ENCODE peak calls at places on chromosomes 4 and X, in eight cellular contexts. One of them, this sample, is unnamed.

GRCh38 chr4:71994559-71994958 is 37.2 kb upstream of the NPFFR2 start:
- DNase-seq in MM.1S: no peak
- DNase-seq in tibial artery: no peak
- DNase-seq in upper lobe of right lung: no peak
- DNase-seq in colonic mucosa: no peak
- DNase-seq in fibroblast of pulmonary artery: no peak
- DNase-seq in right lobe of liver: no peak
- DNase-seq in BE2C: no peak
- DNase-seq in this sample: no peak

GRCh38 chrX:74277320-74277719 is 26.7 kb upstream of the ZCCHC13 start:
- DNase-seq in tibial artery: no peak
- DNase-seq in fibroblast of pulmonary artery: no peak
- DNase-seq in upper lobe of right lung: no peak
- DNase-seq in BE2C: no peak
- DNase-seq in right lobe of liver: no peak
- DNase-seq in colonic mucosa: no peak
- DNase-seq in MM.1S: no peak
- DNase-seq in this sample: no peak

GRCh38 chrX:44596277-44596676 is 53.6 kb upstream of the FUNDC1 start:
- DNase-seq in right lobe of liver: no peak
- DNase-seq in upper lobe of right lung: no peak
- DNase-seq in MM.1S: no peak
- DNase-seq in BE2C: no peak
- DNase-seq in tibial artery: no peak
- DNase-seq in colonic mucosa: no peak
- DNase-seq in fibroblast of pulmonary artery: no peak
- DNase-seq in this sample: no peak

GRCh38 chr4:56410247-56410646 is 23.0 kb upstream of the AASDH start:
- DNase-seq in MM.1S: no peak
- DNase-seq in BE2C: peak
- DNase-seq in tibial artery: no peak
- DNase-seq in upper lobe of right lung: no peak
- DNase-seq in fibroblast of pulmonary artery: peak
- DNase-seq in right lobe of liver: no peak
- DNase-seq in colonic mucosa: peak
- DNase-seq in this sample: peak

GRCh38 chrX:111444881-111445280 is 32.9 kb upstream of the DCX start:
- DNase-seq in MM.1S: peak
- DNase-seq in tibial artery: no peak
- DNase-seq in right lobe of liver: no peak
- DNase-seq in BE2C: no peak
- DNase-seq in upper lobe of right lung: no peak
- DNase-seq in colonic mucosa: no peak
- DNase-seq in fibroblast of pulmonary artery: no peak
- DNase-seq in this sample: no peak

GRCh38 chrX:13094374-13094773 is 50.0 kb upstream of the FAM9C start:
- DNase-seq in right lobe of liver: no peak
- DNase-seq in MM.1S: no peak
- DNase-seq in tibial artery: no peak
- DNase-seq in fibroblast of pulmonary artery: no peak
- DNase-seq in BE2C: no peak
- DNase-seq in colonic mucosa: no peak
- DNase-seq in upper lobe of right lung: no peak
- DNase-seq in this sample: no peak

GRCh38 chr4:85370400-85371032 is 104.4 kb upstream of the ARHGAP24 start:
- DNase-seq in MM.1S: peak
- DNase-seq in tibial artery: no peak
- DNase-seq in fibroblast of pulmonary artery: peak
- DNase-seq in right lobe of liver: no peak
- DNase-seq in colonic mucosa: peak
- DNase-seq in BE2C: peak
- DNase-seq in upper lobe of right lung: no peak
- DNase-seq in this sample: peak

GRCh38 chrX:153765138-153766079 is 1.4 kb downstream of the PLXNB3 start:
- DNase-seq in MM.1S: no peak
- DNase-seq in BE2C: peak
- DNase-seq in tibial artery: no peak
- DNase-seq in colonic mucosa: no peak
- DNase-seq in fibroblast of pulmonary artery: peak
- DNase-seq in right lobe of liver: peak
- DNase-seq in upper lobe of right lung: peak
- DNase-seq in this sample: no peak

GRCh38 chr4:73281396-73281795 is 22.8 kb upstream of the ANKRD17 start:
- DNase-seq in upper lobe of right lung: no peak
- DNase-seq in right lobe of liver: no peak
- DNase-seq in tibial artery: no peak
- DNase-seq in fibroblast of pulmonary artery: no peak
- DNase-seq in MM.1S: no peak
- DNase-seq in colonic mucosa: no peak
- DNase-seq in BE2C: no peak
- DNase-seq in this sample: no peak

GRCh38 chr4:111854494-111855087 is 290.7 kb upstream of the FAM241A start:
- DNase-seq in right lobe of liver: no peak
- DNase-seq in MM.1S: peak
- DNase-seq in upper lobe of right lung: no peak
- DNase-seq in fibroblast of pulmonary artery: peak
- DNase-seq in colonic mucosa: peak
- DNase-seq in tibial artery: no peak
- DNase-seq in BE2C: peak
- DNase-seq in this sample: peak

GRCh38 chr4:26141101-26141830 is 179.5 kb upstream of the RBPJ start:
- DNase-seq in BE2C: no peak
- DNase-seq in right lobe of liver: peak
- DNase-seq in MM.1S: no peak
- DNase-seq in fibroblast of pulmonary artery: no peak
- DNase-seq in tibial artery: no peak
- DNase-seq in colonic mucosa: no peak
- DNase-seq in upper lobe of right lung: no peak
- DNase-seq in this sample: no peak

GRCh38 chr4:145566767-145567166 is 52.4 kb upstream of the MMAA start:
- DNase-seq in right lobe of liver: no peak
- DNase-seq in upper lobe of right lung: no peak
- DNase-seq in fibroblast of pulmonary artery: no peak
- DNase-seq in colonic mucosa: no peak
- DNase-seq in MM.1S: no peak
- DNase-seq in BE2C: no peak
- DNase-seq in tibial artery: no peak
- DNase-seq in this sample: no peak

GRCh38 chrX:1009771-1010170 is 202.7 kb downstream of the CRLF2 start:
- DNase-seq in tibial artery: peak
- DNase-seq in colonic mucosa: no peak
- DNase-seq in fibroblast of pulmonary artery: no peak
- DNase-seq in right lobe of liver: no peak
- DNase-seq in BE2C: no peak
- DNase-seq in MM.1S: no peak
- DNase-seq in upper lobe of right lung: peak
- DNase-seq in this sample: no peak

GRCh38 chrX:107450823-107451509 is 1.5 kb downstream of the FRMPD3 start:
- DNase-seq in MM.1S: no peak
- DNase-seq in right lobe of liver: no peak
- DNase-seq in fibroblast of pulmonary artery: no peak
- DNase-seq in BE2C: peak
- DNase-seq in upper lobe of right lung: no peak
- DNase-seq in tibial artery: no peak
- DNase-seq in colonic mucosa: no peak
- DNase-seq in this sample: no peak

GRCh38 chrX:39613508-39613921 is 484.2 kb downstream of the BCOR start:
- DNase-seq in fibroblast of pulmonary artery: peak
- DNase-seq in tibial artery: no peak
- DNase-seq in upper lobe of right lung: no peak
- DNase-seq in colonic mucosa: peak
- DNase-seq in MM.1S: no peak
- DNase-seq in right lobe of liver: peak
- DNase-seq in BE2C: peak
- DNase-seq in this sample: no peak

GRCh38 chrX:119816300-119816699 is 24.9 kb upstream of the RPL39 start:
- DNase-seq in fibroblast of pulmonary artery: no peak
- DNase-seq in right lobe of liver: peak
- DNase-seq in upper lobe of right lung: no peak
- DNase-seq in tibial artery: no peak
- DNase-seq in BE2C: no peak
- DNase-seq in colonic mucosa: no peak
- DNase-seq in MM.1S: no peak
- DNase-seq in this sample: no peak

GRCh38 chr4:168449740-168450442 is 30.4 kb downstream of the DDX60L start:
- DNase-seq in MM.1S: no peak
- DNase-seq in fibroblast of pulmonary artery: peak
- DNase-seq in upper lobe of right lung: no peak
- DNase-seq in colonic mucosa: peak
- DNase-seq in BE2C: peak
- DNase-seq in tibial artery: no peak
- DNase-seq in right lobe of liver: no peak
- DNase-seq in this sample: peak

GRCh38 chrX:19791562-19791961 is 95.8 kb downstream of the SH3KBP1 start:
- DNase-seq in tibial artery: no peak
- DNase-seq in colonic mucosa: no peak
- DNase-seq in right lobe of liver: no peak
- DNase-seq in MM.1S: no peak
- DNase-seq in fibroblast of pulmonary artery: peak
- DNase-seq in BE2C: no peak
- DNase-seq in upper lobe of right lung: no peak
- DNase-seq in this sample: peak

GRCh38 chrX:39813631-39814246 is 284.0 kb downstream of the BCOR start:
- DNase-seq in tibial artery: peak
- DNase-seq in MM.1S: no peak
- DNase-seq in BE2C: peak
- DNase-seq in fibroblast of pulmonary artery: peak
- DNase-seq in right lobe of liver: peak
- DNase-seq in upper lobe of right lung: no peak
- DNase-seq in colonic mucosa: peak
- DNase-seq in this sample: peak

GRCh38 chr4:89784686-89785227 is 52.2 kb downstream of the SNCA start:
- DNase-seq in BE2C: no peak
- DNase-seq in right lobe of liver: no peak
- DNase-seq in fibroblast of pulmonary artery: peak
- DNase-seq in colonic mucosa: no peak
- DNase-seq in upper lobe of right lung: no peak
- DNase-seq in MM.1S: no peak
- DNase-seq in tibial artery: no peak
- DNase-seq in this sample: no peak

GRCh38 chr4:140188975-140189374 is 35.0 kb upstream of the MAML3 start:
- DNase-seq in MM.1S: no peak
- DNase-seq in colonic mucosa: no peak
- DNase-seq in upper lobe of right lung: peak
- DNase-seq in right lobe of liver: no peak
- DNase-seq in tibial artery: peak
- DNase-seq in BE2C: peak
- DNase-seq in fibroblast of pulmonary artery: peak
- DNase-seq in this sample: peak

GRCh38 chrX:110383414-110383813 is 24.8 kb downstream of the RTL9 start:
- DNase-seq in right lobe of liver: no peak
- DNase-seq in colonic mucosa: no peak
- DNase-seq in fibroblast of pulmonary artery: peak
- DNase-seq in tibial artery: no peak
- DNase-seq in upper lobe of right lung: no peak
- DNase-seq in MM.1S: no peak
- DNase-seq in BE2C: no peak
- DNase-seq in this sample: peak

GRCh38 chr4:3121110-3121509 is 46.6 kb downstream of the HTT start:
- DNase-seq in colonic mucosa: no peak
- DNase-seq in tibial artery: no peak
- DNase-seq in BE2C: no peak
- DNase-seq in fibroblast of pulmonary artery: no peak
- DNase-seq in MM.1S: no peak
- DNase-seq in upper lobe of right lung: no peak
- DNase-seq in right lobe of liver: no peak
- DNase-seq in this sample: no peak

GRCh38 chrX:109751698-109752097 is 18.6 kb upstream of the ACSL4 start:
- DNase-seq in right lobe of liver: no peak
- DNase-seq in tibial artery: no peak
- DNase-seq in upper lobe of right lung: no peak
- DNase-seq in MM.1S: no peak
- DNase-seq in BE2C: no peak
- DNase-seq in colonic mucosa: no peak
- DNase-seq in fibroblast of pulmonary artery: no peak
- DNase-seq in this sample: no peak

GRCh38 chrX:63050225-63050624 is 300.9 kb downstream of the SPIN4 start:
- DNase-seq in fibroblast of pulmonary artery: no peak
- DNase-seq in colonic mucosa: no peak
- DNase-seq in right lobe of liver: no peak
- DNase-seq in MM.1S: peak
- DNase-seq in upper lobe of right lung: no peak
- DNase-seq in tibial artery: no peak
- DNase-seq in BE2C: no peak
- DNase-seq in this sample: no peak
- TF ChIP-seq CTCF in fibroblast of pulmonary artery: no peak
- TF ChIP-seq CTCF in colonic mucosa: no peak
- TF ChIP-seq CTCF in right lobe of liver: peak
- TF ChIP-seq CTCF in MM.1S: peak
- TF ChIP-seq CTCF in upper lobe of right lung: no peak
- TF ChIP-seq CTCF in tibial artery: no peak
- TF ChIP-seq CTCF in BE2C: peak
- TF ChIP-seq CTCF in this sample: no peak

DNA sequence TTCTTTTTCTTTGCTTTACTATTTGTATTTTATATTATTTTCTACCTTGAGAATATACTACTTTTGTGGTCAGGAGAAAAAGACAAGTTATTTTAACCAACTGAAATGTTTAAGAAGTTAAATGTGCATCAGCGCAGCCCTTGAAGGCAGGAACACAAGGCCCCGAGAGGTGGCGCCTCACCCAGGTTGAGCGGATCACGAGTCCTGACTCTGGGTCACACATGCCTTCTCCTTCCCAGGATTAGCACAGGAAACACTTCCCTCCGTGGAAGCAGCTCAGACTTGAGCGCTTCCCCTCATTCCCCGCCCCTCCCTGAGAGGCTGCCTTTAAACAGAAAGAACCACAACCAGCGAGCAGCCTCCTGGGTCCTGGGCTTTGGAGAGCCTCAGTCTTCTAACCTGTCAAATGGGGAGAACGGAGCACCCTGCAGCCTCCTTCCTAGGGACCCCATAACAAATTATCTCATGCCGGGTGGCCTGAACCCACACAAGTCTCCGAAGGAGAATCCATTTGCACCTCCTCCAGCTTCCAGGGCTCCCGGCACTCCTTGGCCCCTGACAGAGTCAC is 217.6 kb downstream of the AFAP1 start:
- DNase-seq in BE2C: no peak
- DNase-seq in right lobe of liver: no peak
- DNase-seq in MM.1S: no peak
- DNase-seq in tibial artery: no peak
- DNase-seq in colonic mucosa: no peak
- DNase-seq in fibroblast of pulmonary artery: peak
- DNase-seq in upper lobe of right lung: no peak
- DNase-seq in this sample: no peak
- TF ChIP-seq CTCF in BE2C: peak
- TF ChIP-seq CTCF in right lobe of liver: no peak
- TF ChIP-seq CTCF in MM.1S: peak
- TF ChIP-seq CTCF in tibial artery: no peak
- TF ChIP-seq CTCF in colonic mucosa: no peak
- TF ChIP-seq CTCF in fibroblast of pulmonary artery: peak
- TF ChIP-seq CTCF in upper lobe of right lung: no peak
- TF ChIP-seq CTCF in this sample: peak

GRCh38 chr4:112942077-112942476 is 107.4 kb upstream of the ANK2 start:
- DNase-seq in upper lobe of right lung: no peak
- DNase-seq in fibroblast of pulmonary artery: no peak
- DNase-seq in right lobe of liver: no peak
- DNase-seq in tibial artery: no peak
- DNase-seq in BE2C: peak
- DNase-seq in MM.1S: no peak
- DNase-seq in colonic mucosa: no peak
- DNase-seq in this sample: no peak
- TF ChIP-seq CTCF in upper lobe of right lung: no peak
- TF ChIP-seq CTCF in fibroblast of pulmonary artery: peak
- TF ChIP-seq CTCF in right lobe of liver: no peak
- TF ChIP-seq CTCF in tibial artery: no peak
- TF ChIP-seq CTCF in BE2C: peak
- TF ChIP-seq CTCF in MM.1S: no peak
- TF ChIP-seq CTCF in colonic mucosa: no peak
- TF ChIP-seq CTCF in this sample: no peak

GRCh38 chrX:56763556-56764152 is 34.6 kb downstream of the NBDY start:
- DNase-seq in upper lobe of right lung: no peak
- DNase-seq in colonic mucosa: peak
- DNase-seq in tibial artery: no peak
- DNase-seq in MM.1S: peak
- DNase-seq in fibroblast of pulmonary artery: no peak
- DNase-seq in right lobe of liver: peak
- DNase-seq in BE2C: no peak
- DNase-seq in this sample: peak
- TF ChIP-seq CTCF in upper lobe of right lung: no peak
- TF ChIP-seq CTCF in colonic mucosa: peak
- TF ChIP-seq CTCF in tibial artery: no peak
- TF ChIP-seq CTCF in MM.1S: peak
- TF ChIP-seq CTCF in fibroblast of pulmonary artery: no peak
- TF ChIP-seq CTCF in right lobe of liver: peak
- TF ChIP-seq CTCF in BE2C: no peak
- TF ChIP-seq CTCF in this sample: no peak